ENCODE peak calls at places on chromosomes 1 and 21, in ten cellular contexts. S, H, X, R, E, L, W, Z, A and K are unnamed samples.

GRCh38 chr1:106937104-106937503 is 119.4 kb upstream of the PRMT6 start:
- DNase-seq in R (no peak), L (peak; percentile 95), Z (no peak), X (no peak), S (no peak), E (peak; percentile 92), W (no peak), A (peak; percentile 95), H (no peak), K (no peak)

GRCh38 chr1:209277662-209278061 is 305.9 kb upstream of the CAMK1G start:
- DNase-seq in E (no peak), A (no peak), R (no peak), Z (no peak), W (no peak), L (no peak), X (no peak), S (no peak), H (no peak), K (no peak)

GRCh38 chr1:155889566-155889965 is 21.6 kb downstream of the RIT1 start:
- DNase-seq in E (peak; percentile 66), S (no peak), L (peak; percentile 4), R (no peak), X (no peak), H (no peak), Z (no peak), A (peak; percentile 69), W (no peak), K (no peak)

GRCh38 chr1:180248731-180249681 is 18.9 kb downstream of the LHX4 start:
- DNase-seq in L (no peak), Z (no peak), E (no peak), W (peak; percentile 44), A (no peak), X (no peak), H (peak; percentile 37), R (no peak), S (no peak), K (peak; percentile 87)

GRCh38 chr21:14833952-14834351 is 230.8 kb downstream of the NRIP1 start:
- DNase-seq in H (no peak), S (no peak), Z (no peak), E (no peak), X (no peak), L (no peak), A (no peak), R (no peak), W (no peak), K (no peak)

GRCh38 chr1:100298512-100298911 is 32.5 kb downstream of the RTCA start:
- DNase-seq in A (no peak), L (no peak), H (no peak), R (no peak), X (no peak), E (no peak), W (no peak), S (no peak), Z (no peak), K (no peak)

GRCh38 chr1:14945132-14946010 is 208.2 kb upstream of the TMEM51 start:
- DNase-seq in Z (peak; percentile 75), L (peak; percentile 48), W (no peak), E (peak; percentile 90), R (no peak), X (no peak), A (peak; percentile 67), H (no peak), S (no peak), K (peak; percentile 84)

GRCh38 chr1:192914696-192915095 is 105.9 kb downstream of the RGS2 start:
- DNase-seq in A (no peak), H (no peak), R (no peak), S (no peak), E (no peak), L (peak; percentile 13), W (no peak), X (no peak), Z (no peak), K (no peak)

GRCh38 chr1:93111561-93111960 is 32.5 kb downstream of the MTF2 start:
- DNase-seq in A (no peak), L (no peak), H (no peak), X (no peak), S (no peak), R (no peak), E (peak; percentile 15), Z (no peak), W (no peak), K (no peak)

GRCh38 chr1:75342799-75343198 is 208.6 kb downstream of the LHX8 start:
- DNase-seq in A (no peak), L (no peak), Z (no peak), H (no peak), E (no peak), W (no peak), S (no peak), X (peak; percentile 95), R (no peak), K (peak; percentile 4)

GRCh38 chr1:246785536-246786111 is 61.4 kb downstream of the SCCPDH start:
- DNase-seq in R (no peak), E (peak; percentile 31), H (no peak), W (no peak), Z (no peak), A (no peak), X (no peak), L (no peak), S (no peak), K (no peak)

GRCh38 chr1:246786606-246787238 is 62.5 kb downstream of the SCCPDH start:
- DNase-seq in A (no peak), X (no peak), S (no peak), W (no peak), E (no peak), L (no peak), H (no peak), R (no peak), Z (no peak), K (no peak)

GRCh38 chr1:246782120-246782900 is 58.1 kb downstream of the SCCPDH start:
- DNase-seq in S (no peak), R (no peak), L (peak; percentile 43), X (no peak), E (peak; percentile 72), Z (no peak), W (peak; percentile 80), A (peak; percentile 82), H (no peak), K (peak; percentile 32)

GRCh38 chr1:246787781-246788513 is 63.7 kb downstream of the SCCPDH start:
- DNase-seq in Z (no peak), X (no peak), L (no peak), E (no peak), A (no peak), S (no peak), H (no peak), R (no peak), W (no peak), K (no peak)

GRCh38 chr1:246784621-246785535 is 60.7 kb downstream of the SCCPDH start:
- DNase-seq in Z (no peak), H (no peak), W (no peak), A (peak; percentile 65), R (no peak), E (peak; percentile 47), S (no peak), L (no peak), X (no peak), K (no peak)
- H3K4me3 ChIP-seq in Z (no peak overlapping the region), H (no peak overlapping the region), W (peak overlapping the region; percentile 6), A (no peak overlapping the region), R (no peak overlapping the region), E (no peak overlapping the region), S (no peak overlapping the region), L (no peak overlapping the region), X (no peak overlapping the region), K (no peak overlapping the region)

DNA sequence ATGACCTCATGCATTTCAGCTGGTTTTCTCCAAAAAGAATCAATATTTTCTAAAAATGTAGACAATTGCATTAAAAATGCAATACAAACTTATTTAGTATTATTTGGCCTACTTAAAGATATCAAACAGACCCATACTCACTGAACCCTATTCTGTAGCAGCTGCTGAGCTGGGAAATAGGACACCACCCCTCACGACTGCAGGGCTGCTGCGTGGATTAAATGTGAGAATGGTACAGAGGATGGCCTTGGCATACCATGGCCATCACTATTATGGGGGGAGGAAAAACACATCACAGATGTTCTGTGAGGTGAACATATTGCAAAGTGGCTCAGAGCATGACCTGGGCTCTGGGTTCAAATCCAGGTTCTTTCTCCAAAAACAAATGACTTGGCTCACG is 2.8 kb upstream of the ZNF436 start:
- DNase-seq in X (no peak), Z (no peak), L (no peak), E (no peak), R (no peak), W (no peak), S (no peak), H (no peak), A (no peak), K (no peak)
- H3K27me3 ChIP-seq in X (no peaks in the 10 kb centered on the region), Z (no peaks in the 10 kb centered on the region), L (no peaks in the 10 kb centered on the region), E (no peaks in the 10 kb centered on the region), R (no peaks in the 10 kb centered on the region), W (no peaks in the 10 kb centered on the region), S (no peaks in the 10 kb centered on the region), H (no peaks in the 10 kb centered on the region), A (no peaks in the 10 kb centered on the region), K (peaks cover 75% of the 10 kb centered on the region)

DNA sequence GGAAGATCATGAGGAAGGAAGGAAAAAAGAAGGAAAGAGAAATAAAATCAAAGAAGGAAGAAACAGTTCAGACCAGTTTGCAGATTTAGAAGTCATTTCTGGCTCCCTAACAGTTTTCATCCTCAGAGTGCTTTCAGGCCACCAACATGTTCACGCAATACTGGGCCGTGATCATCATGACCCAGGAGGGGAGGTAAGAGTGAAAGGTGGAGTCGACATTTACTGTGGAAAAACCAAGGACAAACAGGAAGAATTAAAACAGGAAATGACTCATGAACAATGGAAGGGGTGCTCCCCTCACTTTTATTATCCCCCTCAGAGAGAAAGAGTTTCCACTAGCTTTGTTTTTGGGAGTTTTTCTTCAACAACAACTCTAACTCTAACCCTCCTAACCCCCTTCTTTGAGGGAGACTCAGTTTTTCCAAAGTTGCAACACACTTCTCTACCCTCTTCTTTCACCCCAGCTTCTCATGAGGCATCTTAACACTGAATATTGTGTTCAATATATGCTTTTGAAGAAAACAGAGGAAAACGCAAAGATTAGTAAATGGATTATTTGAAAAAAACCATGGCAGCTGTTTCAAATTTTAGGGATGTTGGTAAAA is 60.4 kb downstream of the VANGL2 start:
- DNase-seq in W (no peak), H (no peak), L (no peak), Z (no peak), R (no peak), A (no peak), E (no peak), S (no peak), X (no peak), K (no peak)
- H3K4me3 ChIP-seq in W (no peak overlapping the region), H (no peak overlapping the region), L (no peak overlapping the region), Z (no peak overlapping the region), R (no peak overlapping the region), A (no peak overlapping the region), E (no peak overlapping the region), S (no peak overlapping the region), X (no peak overlapping the region), K (no peak overlapping the region)

DNA sequence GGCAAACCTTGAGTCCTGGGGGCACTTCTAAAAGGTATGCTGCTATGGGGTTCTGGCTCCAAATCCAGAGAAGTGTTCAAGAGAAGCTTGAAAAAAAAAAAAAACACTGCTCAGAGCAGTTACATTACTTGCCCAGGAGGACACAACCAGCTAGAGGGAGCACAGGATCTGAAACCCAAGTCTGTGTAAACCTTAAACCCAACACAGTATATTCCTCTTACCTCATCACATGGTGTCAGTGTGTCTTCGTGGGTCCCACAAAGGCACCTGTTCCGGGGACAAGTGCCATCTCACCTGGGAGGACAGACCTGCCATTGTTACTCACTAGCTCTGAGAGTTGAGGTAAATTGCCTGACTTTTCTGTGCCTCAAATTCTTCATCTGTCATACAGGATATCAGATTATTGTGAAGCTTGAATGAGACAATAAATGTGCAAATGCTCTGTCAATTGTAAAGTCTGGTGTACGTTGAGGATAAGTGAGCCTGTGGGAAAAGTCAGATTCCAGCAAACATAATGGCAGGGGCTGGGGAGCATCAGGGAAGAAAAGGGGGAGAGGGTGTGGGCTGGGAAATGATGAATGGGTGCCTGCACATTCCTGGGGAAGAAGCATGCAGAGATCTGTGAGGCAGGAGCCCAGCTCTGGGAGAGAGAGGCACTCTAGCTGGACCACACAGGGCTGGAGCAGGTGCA is 170.4 kb upstream of the ZC3H12A start:
- DNase-seq in L (no peak), X (no peak), W (no peak), R (no peak), Z (no peak), A (no peak), E (no peak), H (no peak), S (no peak), K (no peak)
- H3K27me3 ChIP-seq in L (no peaks in the 10 kb centered on the region), X (peaks cover 18% of the 10 kb centered on the region), W (peaks cover 14% of the 10 kb centered on the region), R (no peaks in the 10 kb centered on the region), Z (peaks cover 16% of the 10 kb centered on the region), A (no peaks in the 10 kb centered on the region), E (no peaks in the 10 kb centered on the region), H (peaks cover 18% of the 10 kb centered on the region), S (no peaks in the 10 kb centered on the region), K (no peaks in the 10 kb centered on the region)